ENCODE peak calls at places on chromosomes 4 and X, in nine cellular contexts. Q is NCI-H524; M is stimulated activated CD8-positive, alpha-beta memory T cell treated with anti-CD3 and anti-CD28 coated beads, Interleukin-4, amount 100 ng/mL, for 24 hours; E is bronchial epithelial cell; C is HEK293T; J is mammary epithelial cell; H is nucleus accumbens; W is Panc1; I is stimulated activated CD4-positive, alpha-beta T cell treated with anti-CD3 and anti-CD28 coated beads, Interleukin-4, amount 100 ng/mL, for 24 hours. F is an unnamed sample.

GRCh38 chr4:138193963-138194362 is 48.2 kb downstream of the SLC7A11 start:
- DNase-seq in Q (no peak), I (no peak), W (no peak), H (no peak), E (no peak), C (no peak), J (no peak), M (no peak), F (no peak)

GRCh38 chr4:185017964-185018772 is at the start of gene HELT:
- DNase-seq in I (no peak), M (no peak), J (peak), E (no peak), C (peak), W (no peak), H (no peak), Q (no peak), F (no peak)

GRCh38 chrX:154096140-154097002 is 1.1 kb downstream of the MECP2 start:
- DNase-seq in M (no peak), C (no peak), Q (peak), E (no peak), H (peak), W (no peak), J (peak), I (no peak), F (no peak)

GRCh38 chr4:101299021-101299420 is 48.3 kb downstream of the PPP3CA start:
- DNase-seq in J (no peak), C (no peak), Q (no peak), H (no peak), I (no peak), E (no peak), W (no peak), M (no peak), F (no peak)

GRCh38 chrX:18995216-18995615 is 11.3 kb upstream of the PHKA2 start:
- DNase-seq in J (peak), I (no peak), C (no peak), W (no peak), E (peak), H (no peak), Q (no peak), M (no peak), F (no peak)

GRCh38 chr4:16297003-16297402 is 70.7 kb upstream of the TAPT1 start:
- DNase-seq in I (no peak), Q (no peak), C (no peak), M (no peak), J (no peak), W (no peak), H (no peak), E (no peak), F (no peak)

GRCh38 chr4:1975880-1976279 is 32.9 kb downstream of the NELFA start:
- DNase-seq in M (no peak), H (no peak), E (no peak), I (no peak), J (no peak), Q (no peak), W (no peak), C (no peak), F (no peak)

GRCh38 chrX:47245156-47245555 is 12.3 kb downstream of the USP11 start:
- DNase-seq in W (no peak), H (no peak), M (no peak), E (no peak), Q (peak), I (no peak), J (no peak), C (no peak), F (no peak)

GRCh38 chr4:41748074-41748787 is at the start of gene PHOX2B:
- DNase-seq in C (no peak), H (no peak), J (no peak), W (no peak), E (no peak), Q (no peak), I (no peak), M (no peak), F (no peak)